ENCODE peak calls at places on chromosomes 1 and 21, in six cellular contexts. N is fibroblast of pulmonary artery, W is fibroblast of lung, P is cardiac fibroblast, C is BE2C, Q is DND-41. E is an unnamed sample.

GRCh38 chr21:38869196-38869595 is 63.5 kb downstream of the ETS2 start:
- DNase-seq in N (no peak), W (no peak), P (no peak), C (no peak), Q (no peak), E (no peak)

GRCh38 chr1:71047635-71048607 is at the start of gene PTGER3:
- DNase-seq in N (no peak), W (no peak), P (no peak), C (peak), Q (no peak), E (no peak)

GRCh38 chr21:41366522-41367151 is 4.8 kb downstream of the MX2 start:
- DNase-seq in N (peak), W (peak), P (peak), C (no peak), Q (no peak), E (no peak)

GRCh38 chr1:25522240-25522639 is 21.2 kb upstream of the LDLRAP1 start:
- DNase-seq in N (no peak), W (no peak), P (no peak), C (no peak), Q (no peak), E (no peak)

GRCh38 chr21:37866027-37866426 is 50.2 kb downstream of the KCNJ6 start:
- DNase-seq in N (no peak), W (no peak), P (no peak), C (no peak), Q (no peak), E (no peak)

GRCh38 chr1:208737922-208738321 is 493.7 kb upstream of the PLXNA2 start:
- DNase-seq in N (no peak), W (no peak), P (no peak), C (peak), Q (no peak), E (no peak)

GRCh38 chr1:153945795-153946621 is 510 bp downstream of the DENND4B start:
- DNase-seq in N (peak), W (peak), P (peak), C (peak), Q (peak), E (no peak)

GRCh38 chr1:175504875-175505555 is 238.4 kb downstream of the TNR start:
- DNase-seq in N (no peak), W (no peak), P (peak), C (no peak), Q (no peak), E (no peak)

GRCh38 chr1:93689521-93690223 is 8.0 kb upstream of the BCAR3 start:
- DNase-seq in N (no peak), W (no peak), P (no peak), C (no peak), Q (no peak), E (no peak)

GRCh38 chr1:22114083-22115012 is 28.5 kb downstream of the WNT4 start:
- DNase-seq in N (peak), W (peak), P (peak), C (peak), Q (no peak), E (peak)

GRCh38 chr1:222644649-222645005 is 26.7 kb downstream of the MIA3 start:
- DNase-seq in N (peak), W (peak), P (peak), C (no peak), Q (no peak), E (no peak)

GRCh38 chr1:3198371-3199287 is 129.6 kb downstream of the PRDM16 start:
- DNase-seq in N (no peak), W (no peak), P (no peak), C (no peak), Q (no peak), E (no peak)

GRCh38 chr1:81702903-81703302 is 97.8 kb upstream of the ADGRL2 start:
- DNase-seq in N (peak), W (peak), P (peak), C (no peak), Q (no peak), E (peak)

GRCh38 chr1:108057536-108057935 is 92.6 kb upstream of the VAV3 start:
- DNase-seq in N (peak), W (no peak), P (peak), C (no peak), Q (peak), E (no peak)

GRCh38 chr1:117661027-117661426 is 55.2 kb downstream of the TENT5C start:
- DNase-seq in N (no peak), W (no peak), P (no peak), C (no peak), Q (peak), E (no peak)

DNA sequence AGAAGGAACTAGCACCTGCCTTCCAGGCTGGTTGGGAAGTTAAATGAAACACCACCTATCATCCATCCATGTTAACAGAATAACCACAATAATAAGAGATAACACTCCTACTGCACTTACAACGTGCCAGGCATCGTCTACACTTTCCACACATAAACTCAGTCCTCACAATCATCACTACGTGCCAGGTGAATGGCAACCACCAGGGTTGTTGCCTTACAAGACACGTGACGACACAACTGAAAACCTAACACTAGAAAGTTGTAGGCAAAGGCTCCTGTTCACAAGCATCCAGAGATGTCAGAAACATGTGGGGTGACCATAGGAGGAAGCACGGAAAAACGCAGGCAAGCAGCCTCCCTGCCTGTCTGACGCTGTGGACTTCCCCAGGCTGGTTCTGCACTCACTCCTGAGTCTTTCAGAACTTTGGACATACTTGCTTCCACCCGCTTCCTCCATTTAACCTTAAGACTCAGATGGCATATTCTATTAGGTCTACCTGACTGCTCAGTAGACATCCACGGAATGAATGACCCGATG is 7.0 kb downstream of the CAPZB start:
- DNase-seq in N (no peak), W (no peak), P (no peak), C (no peak), Q (no peak), E (no peak)
- H3K4me3 ChIP-seq in N (no peak), W (no peak), P (no peak), C (no peak), Q (no peak), E (no peak)

GRCh38 chr1:90716552-90717355 is at the start of gene BARHL2:
- DNase-seq in N (no peak), W (no peak), P (no peak), C (no peak), Q (no peak), E (no peak)
- H3K4me3 ChIP-seq in N (peak), W (no peak), P (peak), C (peak), Q (no peak), E (peak)

DNA sequence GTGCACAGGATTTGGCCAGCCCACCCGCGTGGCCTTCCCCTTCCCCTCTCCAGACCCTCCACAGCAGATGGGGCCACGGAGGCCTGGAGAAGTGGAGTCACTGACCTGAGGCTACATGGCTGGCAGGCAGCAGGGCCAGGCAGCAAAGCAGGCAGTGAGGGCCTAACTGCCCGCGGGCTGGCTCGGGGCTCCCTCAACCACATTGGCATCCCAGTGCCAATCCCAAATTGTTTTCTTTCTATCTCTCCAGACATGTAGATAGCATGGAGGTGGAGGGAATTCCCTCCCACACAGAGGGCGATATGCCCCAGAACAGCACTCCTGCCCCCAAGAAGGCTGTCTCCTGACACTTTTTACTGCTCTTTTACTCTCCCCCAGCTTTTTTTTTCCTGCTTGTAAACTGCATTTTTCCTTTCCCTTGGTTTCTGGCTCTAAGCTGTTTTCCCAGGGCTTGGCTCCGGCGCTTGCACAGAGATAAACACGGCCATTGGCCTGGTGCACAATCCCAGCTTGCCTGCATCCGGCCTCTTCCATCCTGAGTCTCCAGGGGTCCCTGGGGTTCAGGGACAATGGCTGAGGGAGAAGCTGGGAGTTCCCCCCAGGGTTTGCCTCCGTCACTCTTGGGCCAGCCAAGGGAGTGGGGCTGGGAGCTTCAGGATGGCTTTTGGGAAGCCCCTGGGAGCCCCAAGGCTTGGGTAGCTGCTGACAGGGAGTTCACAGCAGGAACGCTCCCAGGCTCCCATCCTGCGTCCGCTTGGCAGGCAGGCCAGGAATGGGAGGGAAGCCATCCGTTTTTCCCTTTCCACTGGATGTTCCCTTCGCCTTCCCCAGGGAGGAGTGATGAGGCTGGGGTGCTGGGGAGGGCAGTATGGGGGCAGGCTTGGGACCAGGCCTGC is 7.0 kb downstream of the EPHX1 start:
- DNase-seq in N (peak), W (peak), P (peak), C (no peak), Q (no peak), E (no peak)
- H3K4me3 ChIP-seq in N (no peak), W (no peak), P (no peak), C (no peak), Q (no peak), E (no peak)

GRCh38 chr1:228058172-228058980 is 24.1 kb upstream of the ARF1 start:
- DNase-seq in N (no peak), W (no peak), P (no peak), C (no peak), Q (no peak), E (no peak)

GRCh38 chr1:228058981-228059535 is 23.4 kb upstream of the ARF1 start:
- DNase-seq in N (no peak), W (no peak), P (no peak), C (no peak), Q (no peak), E (no peak)

GRCh38 chr1:228061411-228062084 is 21.0 kb upstream of the ARF1 start:
- DNase-seq in N (no peak), W (no peak), P (no peak), C (no peak), Q (no peak), E (no peak)

GRCh38 chr1:228060458-228061190 is 21.9 kb upstream of the ARF1 start:
- DNase-seq in N (no peak), W (peak), P (peak), C (no peak), Q (no peak), E (no peak)

DNA sequence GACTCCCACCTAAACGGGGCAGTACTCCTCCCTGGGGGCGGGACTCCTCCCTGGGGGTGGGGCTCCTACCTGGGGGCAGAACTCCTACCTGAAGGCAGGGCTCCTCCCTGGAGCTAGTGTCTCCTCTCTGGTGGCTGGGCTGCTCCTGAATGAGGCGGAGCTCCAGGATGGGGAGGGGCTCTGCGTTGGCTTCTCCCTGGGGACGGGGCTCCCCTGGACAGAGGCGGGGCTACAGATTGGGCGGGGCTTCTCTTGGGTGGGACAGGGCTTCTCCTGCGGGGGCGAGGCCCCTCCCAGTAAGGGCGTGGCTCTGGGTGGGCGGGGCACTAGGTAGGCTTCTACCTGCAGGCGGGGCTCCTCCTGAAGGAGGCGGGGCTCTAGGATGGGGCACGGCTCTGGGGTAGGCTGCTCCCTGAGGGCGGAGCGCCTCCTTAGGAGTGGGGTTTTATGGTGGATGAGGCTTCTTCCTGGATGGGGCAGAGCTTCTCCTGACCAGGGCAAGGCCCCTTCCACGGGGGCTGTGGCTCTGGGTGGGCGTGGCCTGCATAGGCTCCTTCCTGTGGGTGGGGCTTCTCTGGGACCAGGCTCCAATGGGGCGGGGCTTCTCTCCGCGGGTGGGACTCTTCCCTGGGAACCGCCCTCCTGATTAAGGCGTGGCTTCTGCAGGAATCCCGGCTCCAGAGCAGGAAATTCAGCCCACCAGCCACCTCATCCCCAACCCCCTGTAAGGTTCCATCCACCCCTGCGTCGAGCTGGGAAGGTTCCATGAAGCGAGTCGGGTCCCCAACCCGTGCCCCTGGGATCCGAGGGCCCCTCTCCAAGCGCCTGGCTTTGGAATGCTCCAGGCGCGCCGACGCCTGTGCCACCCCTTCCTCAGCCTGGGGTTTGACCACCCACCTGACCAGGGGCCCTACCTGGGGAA is 22.7 kb upstream of the ARF1 start:
- DNase-seq in N (peak), W (no peak), P (peak), C (peak), Q (no peak), E (no peak)
- H3K4me3 ChIP-seq in N (peak), W (no peak), P (peak), C (no peak), Q (no peak), E (peak)

DNA sequence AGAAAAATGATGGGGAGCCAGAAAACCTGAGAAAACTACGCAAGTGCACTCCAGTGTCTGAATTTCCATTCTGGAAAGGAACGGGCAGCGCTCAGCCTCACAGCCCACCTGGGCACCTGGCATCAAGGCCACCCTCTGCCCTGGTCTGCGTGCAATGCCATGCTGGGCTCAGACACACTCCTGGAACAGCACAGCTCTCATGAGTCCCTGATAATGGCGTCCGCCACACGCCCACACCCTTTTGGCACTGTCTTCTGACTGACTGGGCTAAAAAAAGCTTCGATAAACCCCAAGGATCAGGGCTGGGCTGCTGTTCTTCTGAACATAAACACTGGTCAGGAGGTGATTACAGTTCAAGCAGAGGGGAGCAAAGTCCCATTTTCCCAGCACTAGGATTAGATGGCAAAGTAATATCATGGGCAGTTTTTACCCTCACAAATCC is 22.8 kb downstream of the RCAN1 start:
- DNase-seq in N (peak), W (peak), P (peak), C (no peak), Q (no peak), E (peak)
- H3K4me3 ChIP-seq in N (no peak), W (no peak), P (no peak), C (no peak), Q (no peak), E (peak)

DNA sequence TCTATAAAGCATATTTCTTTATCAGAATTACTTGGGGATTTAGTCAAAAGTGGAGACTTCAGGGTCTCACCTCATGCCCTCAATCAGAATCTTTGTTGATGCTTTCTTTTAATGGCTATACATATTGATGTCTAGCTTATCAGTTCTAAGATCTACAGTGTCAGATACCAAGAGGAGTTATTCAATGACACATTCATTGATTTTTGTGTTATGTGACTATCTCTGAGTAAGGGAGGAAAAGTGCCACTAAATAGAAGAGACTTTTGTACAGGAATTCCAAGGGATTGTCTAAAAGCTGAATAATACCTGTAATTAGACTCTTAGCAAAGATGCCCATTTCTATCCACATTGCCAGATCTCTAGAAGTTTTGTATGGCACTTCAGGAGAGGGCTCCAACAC is 87.2 kb downstream of the HLX start:
- DNase-seq in N (no peak), W (no peak), P (no peak), C (no peak), Q (no peak), E (no peak)
- H3K4me3 ChIP-seq in N (no peak), W (no peak), P (no peak), C (no peak), Q (no peak), E (no peak)

GRCh38 chr21:43983390-43983789 is 28.7 kb upstream of the TRAPPC10 start:
- DNase-seq in N (no peak), W (no peak), P (no peak), C (no peak), Q (no peak), E (no peak)

GRCh38 chr21:43983860-43984420 is 28.2 kb upstream of the TRAPPC10 start:
- DNase-seq in N (no peak), W (no peak), P (no peak), C (no peak), Q (no peak), E (no peak)

GRCh38 chr21:43985690-43986251 is 26.3 kb upstream of the TRAPPC10 start:
- DNase-seq in N (no peak), W (no peak), P (no peak), C (no peak), Q (no peak), E (no peak)

GRCh38 chr21:43986544-43987451 is 25.3 kb upstream of the TRAPPC10 start:
- DNase-seq in N (no peak), W (no peak), P (no peak), C (no peak), Q (no peak), E (no peak)

GRCh38 chr21:43984905-43985689 is 27.0 kb upstream of the TRAPPC10 start:
- DNase-seq in N (no peak), W (peak), P (no peak), C (no peak), Q (peak), E (no peak)
- H3K4me3 ChIP-seq in N (no peak), W (no peak), P (no peak), C (no peak), Q (no peak), E (no peak)

GRCh38 chr1:8889103-8889846 is 10.8 kb upstream of the ENO1 start:
- DNase-seq in N (peak), W (no peak), P (peak), C (no peak), Q (no peak), E (no peak)
- H3K4me3 ChIP-seq in N (peak), W (no peak), P (peak), C (no peak), Q (no peak), E (no peak)

GRCh38 chr1:216057947-216058346 is 365.3 kb downstream of the USH2A start:
- DNase-seq in N (no peak), W (no peak), P (no peak), C (no peak), Q (no peak), E (no peak)
- H3K4me3 ChIP-seq in N (no peak), W (no peak), P (no peak), C (no peak), Q (no peak), E (no peak)

DNA sequence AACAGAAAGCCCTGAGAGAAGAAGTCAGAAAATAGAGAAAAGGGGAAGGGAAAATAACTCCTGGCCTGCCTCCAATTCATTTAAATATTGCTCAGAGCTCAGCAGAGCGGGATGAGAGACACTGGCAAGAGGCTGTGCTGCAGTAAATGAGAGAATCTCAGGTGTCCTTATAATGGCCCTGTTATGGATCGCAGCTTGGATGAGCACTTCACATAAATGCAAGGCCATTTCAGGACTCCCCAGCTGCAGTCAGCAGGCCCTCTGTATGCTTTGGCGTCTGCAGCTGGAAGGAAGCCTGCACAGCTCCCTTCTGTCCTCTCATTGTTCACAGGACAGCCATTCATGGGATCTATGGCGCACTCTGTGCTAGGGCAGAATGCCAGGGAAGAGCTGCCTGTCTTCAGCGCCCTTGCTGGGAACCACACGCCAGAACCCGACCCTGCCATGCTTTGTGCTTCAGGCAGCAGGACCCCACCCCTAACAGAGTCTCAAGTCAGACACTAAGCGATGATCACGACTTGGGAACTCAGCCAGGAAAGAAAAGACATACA is 20.7 kb upstream of the ABCB10 start:
- DNase-seq in N (peak), W (peak), P (peak), C (peak), Q (no peak), E (no peak)
- H3K4me3 ChIP-seq in N (peak), W (no peak), P (peak), C (peak), Q (no peak), E (no peak)